ENCODE peak calls at places on chromosome 18, in six cellular contexts. One of them, this sample, is unnamed.

GRCh38 chr18:44671914-44672313 is 8.8 kb upstream of the SETBP1 start:
- DNase-seq in HCT116: no peak
- DNase-seq in sigmoid colon: no peak
- DNase-seq in HepG2: no peak
- DNase-seq in stomach: no peak
- DNase-seq in HL-60: no peak
- DNase-seq in this sample: no peak

GRCh38 chr18:61892683-61893303 is at the start of gene RNF152:
- DNase-seq in HCT116: no peak
- DNase-seq in sigmoid colon: peak
- DNase-seq in HepG2: no peak
- DNase-seq in stomach: peak
- DNase-seq in HL-60: no peak
- DNase-seq in this sample: peak

GRCh38 chr18:11981633-11982366 is 493 bp downstream of the IMPA2 start:
- DNase-seq in HCT116: no peak
- DNase-seq in sigmoid colon: peak
- DNase-seq in HepG2: peak
- DNase-seq in stomach: peak
- DNase-seq in HL-60: peak
- DNase-seq in this sample: peak

GRCh38 chr18:54147439-54147838 is 77.0 kb downstream of the MBD2 start:
- DNase-seq in HCT116: no peak
- DNase-seq in sigmoid colon: no peak
- DNase-seq in HepG2: no peak
- DNase-seq in stomach: no peak
- DNase-seq in HL-60: no peak
- DNase-seq in this sample: no peak

GRCh38 chr18:5890606-5891360 is 4.5 kb downstream of the TMEM200C start:
- DNase-seq in HCT116: no peak
- DNase-seq in sigmoid colon: no peak
- DNase-seq in HepG2: peak
- DNase-seq in stomach: peak
- DNase-seq in HL-60: no peak
- DNase-seq in this sample: no peak

GRCh38 chr18:31493941-31494340 is 4.0 kb upstream of the DSG2 start:
- DNase-seq in HCT116: no peak
- DNase-seq in sigmoid colon: no peak
- DNase-seq in HepG2: no peak
- DNase-seq in stomach: no peak
- DNase-seq in HL-60: no peak
- DNase-seq in this sample: no peak

GRCh38 chr18:79964330-79965118 is at the start of gene HSBP1L1:
- DNase-seq in HCT116: peak
- DNase-seq in sigmoid colon: peak
- DNase-seq in HepG2: peak
- DNase-seq in stomach: peak
- DNase-seq in HL-60: no peak
- DNase-seq in this sample: peak

GRCh38 chr18:48393170-48393569 is 16.0 kb downstream of the ZBTB7C start:
- DNase-seq in HCT116: no peak
- DNase-seq in sigmoid colon: no peak
- DNase-seq in HepG2: no peak
- DNase-seq in stomach: no peak
- DNase-seq in HL-60: no peak
- DNase-seq in this sample: no peak

GRCh38 chr18:23994361-23994902 is 20.1 kb upstream of the TTC39C start:
- DNase-seq in HCT116: peak
- DNase-seq in sigmoid colon: peak
- DNase-seq in HepG2: peak
- DNase-seq in stomach: no peak
- DNase-seq in HL-60: no peak
- DNase-seq in this sample: peak

GRCh38 chr18:22363867-22364463 is 53.8 kb downstream of the CTAGE1 start:
- DNase-seq in HCT116: no peak
- DNase-seq in sigmoid colon: no peak
- DNase-seq in HepG2: no peak
- DNase-seq in stomach: no peak
- DNase-seq in HL-60: no peak
- DNase-seq in this sample: no peak

GRCh38 chr18:79612291-79613108 is 67.1 kb upstream of the CTDP1 start:
- DNase-seq in HCT116: no peak
- DNase-seq in sigmoid colon: peak
- DNase-seq in HepG2: no peak
- DNase-seq in stomach: no peak
- DNase-seq in HL-60: no peak
- DNase-seq in this sample: no peak

GRCh38 chr18:23935804-23936203 is 78.8 kb upstream of the TTC39C start:
- DNase-seq in HCT116: no peak
- DNase-seq in sigmoid colon: no peak
- DNase-seq in HepG2: no peak
- DNase-seq in stomach: no peak
- DNase-seq in HL-60: no peak
- DNase-seq in this sample: peak

GRCh38 chr18:52160652-52161051 is 179.3 kb upstream of the DCC start:
- DNase-seq in HCT116: no peak
- DNase-seq in sigmoid colon: no peak
- DNase-seq in HepG2: no peak
- DNase-seq in stomach: no peak
- DNase-seq in HL-60: no peak
- DNase-seq in this sample: no peak

GRCh38 chr18:10388380-10388779 is 66.1 kb upstream of the APCDD1 start:
- DNase-seq in HCT116: no peak
- DNase-seq in sigmoid colon: no peak
- DNase-seq in HepG2: no peak
- DNase-seq in stomach: no peak
- DNase-seq in HL-60: no peak
- DNase-seq in this sample: no peak

GRCh38 chr18:62957885-62958472 is 242.6 kb downstream of the PHLPP1 start:
- DNase-seq in HCT116: peak
- DNase-seq in sigmoid colon: no peak
- DNase-seq in HepG2: peak
- DNase-seq in stomach: peak
- DNase-seq in HL-60: no peak
- DNase-seq in this sample: peak

GRCh38 chr18:76365561-76365960 is 129.5 kb downstream of the ZNF516 start:
- DNase-seq in HCT116: no peak
- DNase-seq in sigmoid colon: no peak
- DNase-seq in HepG2: no peak
- DNase-seq in stomach: no peak
- DNase-seq in HL-60: no peak
- DNase-seq in this sample: no peak

GRCh38 chr18:75173125-75173432 is 35.9 kb downstream of the PTGR3 start:
- DNase-seq in HCT116: no peak
- DNase-seq in sigmoid colon: no peak
- DNase-seq in HepG2: peak
- DNase-seq in stomach: no peak
- DNase-seq in HL-60: peak
- DNase-seq in this sample: no peak

GRCh38 chr18:14976736-14977430 is 228.9 kb downstream of the ANKRD30B start:
- DNase-seq in HCT116: no peak
- DNase-seq in sigmoid colon: no peak
- DNase-seq in HepG2: no peak
- DNase-seq in stomach: no peak
- DNase-seq in HL-60: no peak
- DNase-seq in this sample: no peak

GRCh38 chr18:39909706-39910105 is 2045.3 kb upstream of the PIK3C3 start:
- DNase-seq in HCT116: no peak
- DNase-seq in sigmoid colon: no peak
- DNase-seq in HepG2: no peak
- DNase-seq in stomach: no peak
- DNase-seq in HL-60: no peak
- DNase-seq in this sample: no peak

GRCh38 chr18:8515142-8515865 is 93.9 kb upstream of the RAB12 start:
- DNase-seq in HCT116: no peak
- DNase-seq in sigmoid colon: peak
- DNase-seq in HepG2: no peak
- DNase-seq in stomach: no peak
- DNase-seq in HL-60: no peak
- DNase-seq in this sample: no peak

GRCh38 chr18:39871976-39872375 is 2083.1 kb upstream of the PIK3C3 start:
- DNase-seq in HCT116: no peak
- DNase-seq in sigmoid colon: no peak
- DNase-seq in HepG2: no peak
- DNase-seq in stomach: no peak
- DNase-seq in HL-60: no peak
- DNase-seq in this sample: no peak

DNA sequence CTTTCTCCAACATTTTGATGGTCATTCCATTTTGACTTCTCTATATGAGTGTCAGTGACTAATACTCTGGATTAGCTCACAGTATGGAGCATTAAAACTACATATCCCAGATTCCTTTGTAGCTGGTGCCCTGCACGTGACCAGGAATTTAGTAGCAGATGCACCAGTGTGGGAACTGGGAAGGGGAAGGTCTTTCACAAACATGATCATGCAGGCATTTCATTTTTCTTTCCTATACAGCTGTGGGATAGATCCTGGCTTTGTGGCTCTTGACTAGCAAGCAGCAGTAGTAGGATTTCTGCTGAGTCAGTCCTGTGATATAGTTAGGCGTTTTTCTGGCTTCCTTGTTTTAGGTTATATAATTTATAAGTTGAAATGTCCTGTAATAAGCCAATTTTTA is 971.0 kb upstream of the CDH2 start:
- DNase-seq in HCT116: no peak
- DNase-seq in sigmoid colon: no peak
- DNase-seq in HepG2: no peak
- DNase-seq in stomach: no peak
- DNase-seq in HL-60: no peak
- DNase-seq in this sample: no peak
- H3K27ac ChIP-seq in HCT116: no peak
- H3K27ac ChIP-seq in sigmoid colon: no peak
- H3K27ac ChIP-seq in HepG2: no peak
- H3K27ac ChIP-seq in stomach: no peak
- H3K27ac ChIP-seq in HL-60: no peak
- H3K27ac ChIP-seq in this sample: no peak

DNA sequence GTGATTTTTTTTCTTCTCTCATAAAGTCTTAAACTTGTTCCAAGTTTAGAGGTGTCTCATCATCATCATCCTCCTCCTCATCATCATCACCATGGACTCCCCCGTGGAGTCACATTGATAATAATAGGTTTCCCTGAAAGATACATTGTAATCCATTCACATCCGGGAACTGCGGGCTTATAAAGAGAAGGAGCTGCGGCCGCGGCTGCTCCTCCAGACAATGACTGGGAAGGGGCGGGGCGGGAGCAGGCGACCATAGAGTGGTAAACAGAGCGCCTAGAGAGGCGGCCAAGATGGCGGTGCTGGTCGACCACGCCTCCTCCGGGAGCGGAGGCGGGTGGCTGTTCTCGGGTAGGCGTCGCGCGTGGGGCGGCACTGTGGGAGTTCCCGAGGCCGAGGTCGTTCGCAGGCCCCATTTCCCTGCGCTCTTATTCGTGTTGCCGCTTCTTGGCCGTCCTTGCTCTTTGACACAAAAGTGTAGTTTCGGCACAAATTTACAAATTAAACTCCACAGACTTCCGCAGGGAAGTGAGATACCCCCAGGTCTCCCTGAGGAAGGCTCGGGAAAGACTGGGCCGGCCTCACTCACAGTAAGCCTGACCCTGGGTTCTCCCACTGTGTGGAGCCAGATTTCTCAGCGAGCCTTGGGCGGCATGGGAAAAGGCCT is 1.8 kb upstream of the TCF4 start:
- DNase-seq in HCT116: no peak
- DNase-seq in sigmoid colon: peak
- DNase-seq in HepG2: no peak
- DNase-seq in stomach: peak
- DNase-seq in HL-60: peak
- DNase-seq in this sample: peak
- TF ChIP-seq POLR2AphosphoS5 in HCT116: no peak
- TF ChIP-seq POLR2AphosphoS5 in sigmoid colon: peak
- TF ChIP-seq POLR2AphosphoS5 in HepG2: no peak
- TF ChIP-seq POLR2AphosphoS5 in stomach: peak
- TF ChIP-seq POLR2AphosphoS5 in HL-60: peak
- TF ChIP-seq POLR2AphosphoS5 in this sample: peak

GRCh38 chr18:58213445-58213844 is 169.4 kb downstream of the NEDD4L start:
- DNase-seq in HCT116: no peak
- DNase-seq in sigmoid colon: no peak
- DNase-seq in HepG2: no peak
- DNase-seq in stomach: no peak
- DNase-seq in HL-60: no peak
- DNase-seq in this sample: no peak
- H3K27ac ChIP-seq in HCT116: no peak
- H3K27ac ChIP-seq in sigmoid colon: no peak
- H3K27ac ChIP-seq in HepG2: no peak
- H3K27ac ChIP-seq in stomach: no peak
- H3K27ac ChIP-seq in HL-60: no peak
- H3K27ac ChIP-seq in this sample: no peak

GRCh38 chr18:58451115-58451971 is 177.5 kb downstream of the ALPK2 start:
- DNase-seq in HCT116: no peak
- DNase-seq in sigmoid colon: no peak
- DNase-seq in HepG2: no peak
- DNase-seq in stomach: no peak
- DNase-seq in HL-60: no peak
- DNase-seq in this sample: no peak

GRCh38 chr18:58446661-58447060 is 182.2 kb downstream of the ALPK2 start:
- DNase-seq in HCT116: no peak
- DNase-seq in sigmoid colon: no peak
- DNase-seq in HepG2: no peak
- DNase-seq in stomach: no peak
- DNase-seq in HL-60: no peak
- DNase-seq in this sample: no peak

GRCh38 chr18:58443671-58444070 is 185.2 kb downstream of the ALPK2 start:
- DNase-seq in HCT116: no peak
- DNase-seq in sigmoid colon: peak
- DNase-seq in HepG2: no peak
- DNase-seq in stomach: no peak
- DNase-seq in HL-60: no peak
- DNase-seq in this sample: no peak

GRCh38 chr18:58449366-58449935 is 179.4 kb downstream of the ALPK2 start:
- DNase-seq in HCT116: no peak
- DNase-seq in sigmoid colon: no peak
- DNase-seq in HepG2: peak
- DNase-seq in stomach: no peak
- DNase-seq in HL-60: no peak
- DNase-seq in this sample: no peak

DNA sequence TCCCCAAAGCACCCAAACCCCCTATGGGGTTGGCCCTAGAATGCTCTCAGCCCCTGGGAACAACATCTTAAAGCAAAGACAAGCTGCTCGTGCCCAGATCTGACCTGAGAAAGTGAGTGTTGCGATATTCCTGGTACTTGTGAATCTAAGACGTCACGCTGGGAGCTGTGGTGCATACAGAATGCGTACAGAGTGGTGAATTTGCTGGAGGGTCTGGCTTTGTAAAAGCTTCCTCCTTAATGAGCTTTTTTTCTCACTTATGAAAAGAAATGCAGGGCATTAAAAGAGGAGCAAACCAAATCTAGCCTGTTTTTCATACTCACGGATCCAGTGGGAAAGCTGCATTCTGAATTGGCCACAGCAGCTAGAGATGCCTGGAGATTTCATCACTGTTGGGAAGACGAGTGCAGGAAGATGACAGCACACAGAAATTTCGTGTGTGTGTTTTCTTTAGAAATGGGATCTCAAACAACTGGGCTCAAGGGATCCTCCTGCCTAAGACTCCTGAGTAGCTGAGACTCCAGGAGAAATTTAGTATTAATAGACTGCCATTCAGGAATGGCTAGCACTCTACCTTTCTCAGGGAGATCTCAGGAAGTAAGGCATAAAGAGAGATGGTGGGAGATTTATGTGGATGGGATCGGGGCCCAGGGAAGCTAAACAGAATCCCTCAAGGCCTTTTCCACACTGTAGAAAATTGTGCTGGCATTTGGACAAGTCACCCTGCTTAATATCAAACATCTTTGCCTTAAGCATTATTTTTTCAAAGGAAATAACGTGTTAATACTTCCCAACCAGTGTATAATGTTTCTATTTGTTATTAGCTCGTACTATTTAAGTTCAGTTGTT is 181.3 kb downstream of the ALPK2 start:
- DNase-seq in HCT116: no peak
- DNase-seq in sigmoid colon: peak
- DNase-seq in HepG2: no peak
- DNase-seq in stomach: no peak
- DNase-seq in HL-60: no peak
- DNase-seq in this sample: no peak
- TF ChIP-seq POLR2AphosphoS5 in HCT116: no peak
- TF ChIP-seq POLR2AphosphoS5 in sigmoid colon: peak
- TF ChIP-seq POLR2AphosphoS5 in HepG2: no peak
- TF ChIP-seq POLR2AphosphoS5 in stomach: no peak
- TF ChIP-seq POLR2AphosphoS5 in HL-60: no peak
- TF ChIP-seq POLR2AphosphoS5 in this sample: no peak

This sample was measured in transverse colon.